ENCODE peak calls at places on chromosomes 1 and 21, in four cellular contexts. H, I, D and K are unnamed samples.

GRCh38 chr1:45654540-45655280 is 30.9 kb upstream of the CCDC17 start:
- DNase-seq in H (no peak), I (no peak), D (no peak), K (no peak)

GRCh38 chr1:9476790-9477463 is 62.3 kb upstream of the SLC25A33 start:
- DNase-seq in H (peak), I (no peak), D (peak), K (no peak)

GRCh38 chr1:181208076-181208475 is 119.6 kb downstream of the IER5 start:
- DNase-seq in H (no peak), I (no peak), D (no peak), K (no peak)

GRCh38 chr1:61569212-61569621 is 155.7 kb downstream of the TM2D1 start:
- DNase-seq in H (no peak), I (no peak), D (no peak), K (no peak)

GRCh38 chr1:53410100-53410541 is 49.1 kb upstream of the DMRTB1 start:
- DNase-seq in H (no peak), I (no peak), D (no peak), K (no peak)

GRCh38 chr21:29208666-29209059 is 78.2 kb downstream of the MAP3K7CL start:
- DNase-seq in H (no peak), I (no peak), D (peak), K (no peak)

GRCh38 chr1:23400324-23401110 is 24.0 kb downstream of the TCEA3 start:
- DNase-seq in H (no peak), I (no peak), D (no peak), K (no peak)

GRCh38 chr1:186884266-186884665 is 55.5 kb downstream of the PLA2G4A start:
- DNase-seq in H (no peak), I (no peak), D (no peak), K (no peak)

GRCh38 chr1:46306159-46306530 is 2.6 kb downstream of the UQCRH start:
- DNase-seq in H (no peak), I (no peak), D (no peak), K (no peak)

GRCh38 chr21:42833859-42834729 is 45.2 kb downstream of the WDR4 start:
- DNase-seq in H (no peak), I (no peak), D (no peak), K (no peak)

GRCh38 chr1:57489342-57490036 is 65.6 kb upstream of the DAB1 start:
- DNase-seq in H (no peak), I (no peak), D (peak), K (no peak)

GRCh38 chr1:93502561-93502960 is 54.6 kb downstream of the FNBP1L start:
- DNase-seq in H (no peak), I (no peak), D (no peak), K (no peak)

GRCh38 chr1:72442251-72442650 is 159.9 kb upstream of the NEGR1 start:
- DNase-seq in H (no peak), I (no peak), D (no peak), K (no peak)

GRCh38 chr1:202283991-202284390 is 57.7 kb downstream of the UBE2T start:
- DNase-seq in H (peak), I (no peak), D (peak), K (no peak)

GRCh38 chr1:31318146-31318545 is 21.3 kb downstream of the ZCCHC17 start:
- DNase-seq in H (no peak), I (no peak), D (no peak), K (no peak)

GRCh38 chr1:26788836-26789611 is 1.3 kb downstream of the PIGV start:
- DNase-seq in H (peak), I (no peak), D (no peak), K (peak)

GRCh38 chr1:228542376-228542775 is 55.2 kb downstream of the RNF187 start:
- DNase-seq in H (peak), I (no peak), D (no peak), K (no peak)

GRCh38 chr1:151457911-151458882 is 1.1 kb downstream of the POGZ start:
- DNase-seq in H (peak), I (peak), D (no peak), K (peak)

GRCh38 chr1:214310010-214310409 is 29.1 kb downstream of the SMYD2 start:
- DNase-seq in H (no peak), I (no peak), D (no peak), K (no peak)

GRCh38 chr1:27405074-27405473 is 12.7 kb downstream of the GPR3 start:
- DNase-seq in H (peak), I (no peak), D (no peak), K (no peak)

GRCh38 chr21:32806810-32807386 is 35.3 kb upstream of the PAXBP1 start:
- DNase-seq in H (no peak), I (no peak), D (no peak), K (no peak)

GRCh38 chr1:2583331-2583791 is 3.2 kb upstream of the PRXL2B start:
- DNase-seq in H (no peak), I (no peak), D (no peak), K (no peak)

GRCh38 chr1:202160377-202160940 is at the start of gene PTPN7:
- DNase-seq in H (no peak), I (no peak), D (no peak), K (no peak)

GRCh38 chr1:233606813-233607212 is 7.1 kb upstream of the KCNK1 start:
- DNase-seq in H (no peak), I (no peak), D (no peak), K (no peak)

GRCh38 chr1:172446547-172446946 is 2.7 kb upstream of the PIGC start:
- DNase-seq in H (no peak), I (no peak), D (no peak), K (no peak)

GRCh38 chr1:165187020-165187628 is 169.4 kb downstream of the LMX1A start:
- DNase-seq in H (no peak), I (no peak), D (no peak), K (no peak)

GRCh38 chr1:40981702-40982448 is 2.4 kb downstream of the CTPS1 start:
- DNase-seq in H (no peak), I (no peak), D (no peak), K (no peak)

GRCh38 chr1:9035226-9035625 is 9.0 kb upstream of the SLC2A7 start:
- DNase-seq in H (no peak), I (no peak), D (no peak), K (no peak)